ENCODE peak calls at places on chromosomes 13 and 19, in ten cellular contexts. One of them, this sample, is unnamed.

GRCh38 chr19:16205205-16206045 is 7.7 kb downstream of the AP1M1 start:
- DNase-seq in naive thymus-derived CD8-positive, alpha-beta T cell: no peak
- DNase-seq in hippocampal formation: no peak
- DNase-seq in activated CD4-positive, alpha-beta T cell treated with anti-CD3 and anti-CD28 coated beads for 1 hour: no peak
- DNase-seq in stimulated activated CD8-positive, alpha-beta memory T cell treated with anti-CD3 and anti-CD28 coated beads, Interleukin-2, amount 100 ng/mL, for 1 hour: no peak
- DNase-seq in left cardiac atrium: no peak
- DNase-seq in stimulated activated CD4-positive, alpha-beta T cell treated with anti-CD3 and anti-CD28 coated beads, Interleukin-4, amount 100 ng/mL, for 24 hours: no peak
- DNase-seq in GM13976: no peak
- DNase-seq in upper lobe of right lung: peak
- DNase-seq in HCEC 1CT: no peak
- DNase-seq in this sample: no peak

GRCh38 chr19:41265376-41266153 is 1.4 kb downstream of the HNRNPUL1 start:
- DNase-seq in GM13976: peak
- DNase-seq in upper lobe of right lung: no peak
- DNase-seq in HCEC 1CT: peak
- DNase-seq in naive thymus-derived CD8-positive, alpha-beta T cell: no peak
- DNase-seq in left cardiac atrium: no peak
- DNase-seq in stimulated activated CD8-positive, alpha-beta memory T cell treated with anti-CD3 and anti-CD28 coated beads, Interleukin-2, amount 100 ng/mL, for 1 hour: no peak
- DNase-seq in activated CD4-positive, alpha-beta T cell treated with anti-CD3 and anti-CD28 coated beads for 1 hour: no peak
- DNase-seq in stimulated activated CD4-positive, alpha-beta T cell treated with anti-CD3 and anti-CD28 coated beads, Interleukin-4, amount 100 ng/mL, for 24 hours: no peak
- DNase-seq in hippocampal formation: no peak
- DNase-seq in this sample: no peak

GRCh38 chr19:47157455-47158321 is 27.1 kb downstream of the SAE1 start:
- DNase-seq in stimulated activated CD4-positive, alpha-beta T cell treated with anti-CD3 and anti-CD28 coated beads, Interleukin-4, amount 100 ng/mL, for 24 hours: peak
- DNase-seq in activated CD4-positive, alpha-beta T cell treated with anti-CD3 and anti-CD28 coated beads for 1 hour: no peak
- DNase-seq in hippocampal formation: peak
- DNase-seq in GM13976: no peak
- DNase-seq in stimulated activated CD8-positive, alpha-beta memory T cell treated with anti-CD3 and anti-CD28 coated beads, Interleukin-2, amount 100 ng/mL, for 1 hour: no peak
- DNase-seq in HCEC 1CT: peak
- DNase-seq in left cardiac atrium: peak
- DNase-seq in upper lobe of right lung: no peak
- DNase-seq in naive thymus-derived CD8-positive, alpha-beta T cell: no peak
- DNase-seq in this sample: no peak

GRCh38 chr13:46317120-46317519 is 69.9 kb downstream of the RUBCNL start:
- DNase-seq in upper lobe of right lung: no peak
- DNase-seq in HCEC 1CT: peak
- DNase-seq in stimulated activated CD8-positive, alpha-beta memory T cell treated with anti-CD3 and anti-CD28 coated beads, Interleukin-2, amount 100 ng/mL, for 1 hour: no peak
- DNase-seq in activated CD4-positive, alpha-beta T cell treated with anti-CD3 and anti-CD28 coated beads for 1 hour: no peak
- DNase-seq in naive thymus-derived CD8-positive, alpha-beta T cell: no peak
- DNase-seq in GM13976: no peak
- DNase-seq in hippocampal formation: no peak
- DNase-seq in left cardiac atrium: no peak
- DNase-seq in stimulated activated CD4-positive, alpha-beta T cell treated with anti-CD3 and anti-CD28 coated beads, Interleukin-4, amount 100 ng/mL, for 24 hours: no peak
- DNase-seq in this sample: no peak

GRCh38 chr13:110132178-110132975 is 174.6 kb downstream of the COL4A1 start:
- DNase-seq in stimulated activated CD8-positive, alpha-beta memory T cell treated with anti-CD3 and anti-CD28 coated beads, Interleukin-2, amount 100 ng/mL, for 1 hour: no peak
- DNase-seq in upper lobe of right lung: no peak
- DNase-seq in GM13976: no peak
- DNase-seq in left cardiac atrium: no peak
- DNase-seq in HCEC 1CT: no peak
- DNase-seq in stimulated activated CD4-positive, alpha-beta T cell treated with anti-CD3 and anti-CD28 coated beads, Interleukin-4, amount 100 ng/mL, for 24 hours: no peak
- DNase-seq in activated CD4-positive, alpha-beta T cell treated with anti-CD3 and anti-CD28 coated beads for 1 hour: no peak
- DNase-seq in hippocampal formation: no peak
- DNase-seq in naive thymus-derived CD8-positive, alpha-beta T cell: no peak
- DNase-seq in this sample: no peak

GRCh38 chr13:18951412-18951811 is 230.2 kb downstream of the TUBA3C start:
- DNase-seq in left cardiac atrium: no peak
- DNase-seq in upper lobe of right lung: peak
- DNase-seq in activated CD4-positive, alpha-beta T cell treated with anti-CD3 and anti-CD28 coated beads for 1 hour: no peak
- DNase-seq in HCEC 1CT: no peak
- DNase-seq in hippocampal formation: no peak
- DNase-seq in stimulated activated CD8-positive, alpha-beta memory T cell treated with anti-CD3 and anti-CD28 coated beads, Interleukin-2, amount 100 ng/mL, for 1 hour: no peak
- DNase-seq in naive thymus-derived CD8-positive, alpha-beta T cell: no peak
- DNase-seq in GM13976: peak
- DNase-seq in stimulated activated CD4-positive, alpha-beta T cell treated with anti-CD3 and anti-CD28 coated beads, Interleukin-4, amount 100 ng/mL, for 24 hours: no peak
- DNase-seq in this sample: no peak

GRCh38 chr13:99185606-99186005 is 15.0 kb upstream of the UBAC2 start:
- DNase-seq in naive thymus-derived CD8-positive, alpha-beta T cell: no peak
- DNase-seq in activated CD4-positive, alpha-beta T cell treated with anti-CD3 and anti-CD28 coated beads for 1 hour: no peak
- DNase-seq in GM13976: no peak
- DNase-seq in upper lobe of right lung: no peak
- DNase-seq in stimulated activated CD8-positive, alpha-beta memory T cell treated with anti-CD3 and anti-CD28 coated beads, Interleukin-2, amount 100 ng/mL, for 1 hour: no peak
- DNase-seq in hippocampal formation: no peak
- DNase-seq in left cardiac atrium: no peak
- DNase-seq in stimulated activated CD4-positive, alpha-beta T cell treated with anti-CD3 and anti-CD28 coated beads, Interleukin-4, amount 100 ng/mL, for 24 hours: no peak
- DNase-seq in HCEC 1CT: no peak
- DNase-seq in this sample: no peak

GRCh38 chr19:5123646-5124045 is 154.7 kb downstream of the KDM4B start:
- DNase-seq in activated CD4-positive, alpha-beta T cell treated with anti-CD3 and anti-CD28 coated beads for 1 hour: no peak
- DNase-seq in GM13976: no peak
- DNase-seq in hippocampal formation: no peak
- DNase-seq in stimulated activated CD8-positive, alpha-beta memory T cell treated with anti-CD3 and anti-CD28 coated beads, Interleukin-2, amount 100 ng/mL, for 1 hour: no peak
- DNase-seq in upper lobe of right lung: no peak
- DNase-seq in left cardiac atrium: no peak
- DNase-seq in HCEC 1CT: no peak
- DNase-seq in naive thymus-derived CD8-positive, alpha-beta T cell: no peak
- DNase-seq in stimulated activated CD4-positive, alpha-beta T cell treated with anti-CD3 and anti-CD28 coated beads, Interleukin-4, amount 100 ng/mL, for 24 hours: no peak
- DNase-seq in this sample: no peak

GRCh38 chr13:113495494-113496251 is 5.2 kb upstream of the DCUN1D2 start:
- DNase-seq in HCEC 1CT: no peak
- DNase-seq in stimulated activated CD4-positive, alpha-beta T cell treated with anti-CD3 and anti-CD28 coated beads, Interleukin-4, amount 100 ng/mL, for 24 hours: no peak
- DNase-seq in GM13976: no peak
- DNase-seq in activated CD4-positive, alpha-beta T cell treated with anti-CD3 and anti-CD28 coated beads for 1 hour: no peak
- DNase-seq in naive thymus-derived CD8-positive, alpha-beta T cell: no peak
- DNase-seq in stimulated activated CD8-positive, alpha-beta memory T cell treated with anti-CD3 and anti-CD28 coated beads, Interleukin-2, amount 100 ng/mL, for 1 hour: no peak
- DNase-seq in hippocampal formation: no peak
- DNase-seq in left cardiac atrium: no peak
- DNase-seq in upper lobe of right lung: no peak
- DNase-seq in this sample: no peak

GRCh38 chr19:54142166-54142780 is 4.7 kb downstream of the CNOT3 start:
- DNase-seq in stimulated activated CD8-positive, alpha-beta memory T cell treated with anti-CD3 and anti-CD28 coated beads, Interleukin-2, amount 100 ng/mL, for 1 hour: no peak
- DNase-seq in GM13976: no peak
- DNase-seq in left cardiac atrium: no peak
- DNase-seq in stimulated activated CD4-positive, alpha-beta T cell treated with anti-CD3 and anti-CD28 coated beads, Interleukin-4, amount 100 ng/mL, for 24 hours: no peak
- DNase-seq in hippocampal formation: no peak
- DNase-seq in HCEC 1CT: no peak
- DNase-seq in naive thymus-derived CD8-positive, alpha-beta T cell: no peak
- DNase-seq in activated CD4-positive, alpha-beta T cell treated with anti-CD3 and anti-CD28 coated beads for 1 hour: no peak
- DNase-seq in upper lobe of right lung: no peak
- DNase-seq in this sample: no peak

GRCh38 chr19:31300406-31300805 is 48.8 kb downstream of the TSHZ3 start:
- DNase-seq in GM13976: no peak
- DNase-seq in naive thymus-derived CD8-positive, alpha-beta T cell: no peak
- DNase-seq in activated CD4-positive, alpha-beta T cell treated with anti-CD3 and anti-CD28 coated beads for 1 hour: no peak
- DNase-seq in stimulated activated CD4-positive, alpha-beta T cell treated with anti-CD3 and anti-CD28 coated beads, Interleukin-4, amount 100 ng/mL, for 24 hours: no peak
- DNase-seq in left cardiac atrium: no peak
- DNase-seq in upper lobe of right lung: peak
- DNase-seq in hippocampal formation: no peak
- DNase-seq in stimulated activated CD8-positive, alpha-beta memory T cell treated with anti-CD3 and anti-CD28 coated beads, Interleukin-2, amount 100 ng/mL, for 1 hour: no peak
- DNase-seq in HCEC 1CT: no peak
- DNase-seq in this sample: no peak

GRCh38 chr13:24064258-24064860 is 96.2 kb upstream of the SPATA13 start:
- DNase-seq in GM13976: no peak
- DNase-seq in HCEC 1CT: no peak
- DNase-seq in stimulated activated CD8-positive, alpha-beta memory T cell treated with anti-CD3 and anti-CD28 coated beads, Interleukin-2, amount 100 ng/mL, for 1 hour: no peak
- DNase-seq in naive thymus-derived CD8-positive, alpha-beta T cell: no peak
- DNase-seq in activated CD4-positive, alpha-beta T cell treated with anti-CD3 and anti-CD28 coated beads for 1 hour: no peak
- DNase-seq in stimulated activated CD4-positive, alpha-beta T cell treated with anti-CD3 and anti-CD28 coated beads, Interleukin-4, amount 100 ng/mL, for 24 hours: no peak
- DNase-seq in hippocampal formation: no peak
- DNase-seq in upper lobe of right lung: no peak
- DNase-seq in left cardiac atrium: no peak
- DNase-seq in this sample: no peak

GRCh38 chr19:6521718-6522646 is 8.8 kb upstream of the TNFSF9 start:
- DNase-seq in stimulated activated CD8-positive, alpha-beta memory T cell treated with anti-CD3 and anti-CD28 coated beads, Interleukin-2, amount 100 ng/mL, for 1 hour: peak
- DNase-seq in HCEC 1CT: no peak
- DNase-seq in upper lobe of right lung: no peak
- DNase-seq in hippocampal formation: no peak
- DNase-seq in activated CD4-positive, alpha-beta T cell treated with anti-CD3 and anti-CD28 coated beads for 1 hour: peak
- DNase-seq in GM13976: peak
- DNase-seq in stimulated activated CD4-positive, alpha-beta T cell treated with anti-CD3 and anti-CD28 coated beads, Interleukin-4, amount 100 ng/mL, for 24 hours: peak
- DNase-seq in left cardiac atrium: no peak
- DNase-seq in naive thymus-derived CD8-positive, alpha-beta T cell: peak
- DNase-seq in this sample: no peak

GRCh38 chr13:65472336-65472735 is 1757.8 kb downstream of the PCDH9 start:
- DNase-seq in HCEC 1CT: no peak
- DNase-seq in GM13976: no peak
- DNase-seq in left cardiac atrium: no peak
- DNase-seq in stimulated activated CD8-positive, alpha-beta memory T cell treated with anti-CD3 and anti-CD28 coated beads, Interleukin-2, amount 100 ng/mL, for 1 hour: no peak
- DNase-seq in hippocampal formation: no peak
- DNase-seq in naive thymus-derived CD8-positive, alpha-beta T cell: no peak
- DNase-seq in upper lobe of right lung: no peak
- DNase-seq in activated CD4-positive, alpha-beta T cell treated with anti-CD3 and anti-CD28 coated beads for 1 hour: no peak
- DNase-seq in stimulated activated CD4-positive, alpha-beta T cell treated with anti-CD3 and anti-CD28 coated beads, Interleukin-4, amount 100 ng/mL, for 24 hours: no peak
- DNase-seq in this sample: no peak

GRCh38 chr19:2290441-2291184 is 8.6 kb upstream of the PEAK3 start:
- DNase-seq in left cardiac atrium: no peak
- DNase-seq in activated CD4-positive, alpha-beta T cell treated with anti-CD3 and anti-CD28 coated beads for 1 hour: no peak
- DNase-seq in stimulated activated CD4-positive, alpha-beta T cell treated with anti-CD3 and anti-CD28 coated beads, Interleukin-4, amount 100 ng/mL, for 24 hours: no peak
- DNase-seq in stimulated activated CD8-positive, alpha-beta memory T cell treated with anti-CD3 and anti-CD28 coated beads, Interleukin-2, amount 100 ng/mL, for 1 hour: no peak
- DNase-seq in upper lobe of right lung: no peak
- DNase-seq in GM13976: no peak
- DNase-seq in naive thymus-derived CD8-positive, alpha-beta T cell: no peak
- DNase-seq in HCEC 1CT: no peak
- DNase-seq in hippocampal formation: no peak
- DNase-seq in this sample: no peak

GRCh38 chr13:43785681-43786471 is 896 bp downstream of the ENOX1 start:
- DNase-seq in stimulated activated CD8-positive, alpha-beta memory T cell treated with anti-CD3 and anti-CD28 coated beads, Interleukin-2, amount 100 ng/mL, for 1 hour: no peak
- DNase-seq in stimulated activated CD4-positive, alpha-beta T cell treated with anti-CD3 and anti-CD28 coated beads, Interleukin-4, amount 100 ng/mL, for 24 hours: peak
- DNase-seq in left cardiac atrium: peak
- DNase-seq in activated CD4-positive, alpha-beta T cell treated with anti-CD3 and anti-CD28 coated beads for 1 hour: no peak
- DNase-seq in naive thymus-derived CD8-positive, alpha-beta T cell: no peak
- DNase-seq in HCEC 1CT: peak
- DNase-seq in hippocampal formation: peak
- DNase-seq in GM13976: peak
- DNase-seq in upper lobe of right lung: peak
- DNase-seq in this sample: peak

GRCh38 chr19:47752440-47753211 is 7.3 kb downstream of the NOP53 start:
- DNase-seq in naive thymus-derived CD8-positive, alpha-beta T cell: peak
- DNase-seq in HCEC 1CT: no peak
- DNase-seq in activated CD4-positive, alpha-beta T cell treated with anti-CD3 and anti-CD28 coated beads for 1 hour: no peak
- DNase-seq in stimulated activated CD4-positive, alpha-beta T cell treated with anti-CD3 and anti-CD28 coated beads, Interleukin-4, amount 100 ng/mL, for 24 hours: no peak
- DNase-seq in upper lobe of right lung: no peak
- DNase-seq in left cardiac atrium: no peak
- DNase-seq in stimulated activated CD8-positive, alpha-beta memory T cell treated with anti-CD3 and anti-CD28 coated beads, Interleukin-2, amount 100 ng/mL, for 1 hour: no peak
- DNase-seq in hippocampal formation: no peak
- DNase-seq in GM13976: peak
- DNase-seq in this sample: no peak

GRCh38 chr13:30256713-30257432 is 50.5 kb downstream of the KATNAL1 start:
- DNase-seq in stimulated activated CD4-positive, alpha-beta T cell treated with anti-CD3 and anti-CD28 coated beads, Interleukin-4, amount 100 ng/mL, for 24 hours: no peak
- DNase-seq in naive thymus-derived CD8-positive, alpha-beta T cell: no peak
- DNase-seq in HCEC 1CT: no peak
- DNase-seq in activated CD4-positive, alpha-beta T cell treated with anti-CD3 and anti-CD28 coated beads for 1 hour: no peak
- DNase-seq in hippocampal formation: no peak
- DNase-seq in upper lobe of right lung: no peak
- DNase-seq in left cardiac atrium: no peak
- DNase-seq in GM13976: no peak
- DNase-seq in stimulated activated CD8-positive, alpha-beta memory T cell treated with anti-CD3 and anti-CD28 coated beads, Interleukin-2, amount 100 ng/mL, for 1 hour: no peak
- DNase-seq in this sample: no peak

GRCh38 chr19:3387645-3388589 is 21.5 kb downstream of the NFIC start:
- DNase-seq in stimulated activated CD4-positive, alpha-beta T cell treated with anti-CD3 and anti-CD28 coated beads, Interleukin-4, amount 100 ng/mL, for 24 hours: no peak
- DNase-seq in naive thymus-derived CD8-positive, alpha-beta T cell: no peak
- DNase-seq in activated CD4-positive, alpha-beta T cell treated with anti-CD3 and anti-CD28 coated beads for 1 hour: no peak
- DNase-seq in GM13976: no peak
- DNase-seq in hippocampal formation: peak
- DNase-seq in HCEC 1CT: no peak
- DNase-seq in left cardiac atrium: peak
- DNase-seq in upper lobe of right lung: peak
- DNase-seq in stimulated activated CD8-positive, alpha-beta memory T cell treated with anti-CD3 and anti-CD28 coated beads, Interleukin-2, amount 100 ng/mL, for 1 hour: no peak
- DNase-seq in this sample: no peak